ENCODE peak calls at places on chromosomes 11 and 22, in five cellular contexts. One of them, this sample, is unnamed.

GRCh38 chr11:38226684-38227083 is 1628.6 kb upstream of the RAG2 start:
- DNase-seq in HFFc6: no peak
- DNase-seq in nephron progenitor cell: no peak
- DNase-seq in suprapubic skin: no peak
- DNase-seq in A549: no peak
- DNase-seq in this sample: no peak

GRCh38 chr11:117584056-117584830 is 212.8 kb downstream of the DSCAML1 start:
- DNase-seq in HFFc6: peak; percentile 2
- DNase-seq in nephron progenitor cell: no peak
- DNase-seq in A549: no peak
- DNase-seq in suprapubic skin: peak; percentile 16
- DNase-seq in this sample: peak; percentile 4

GRCh38 chr11:32874144-32874543 is 18.5 kb upstream of the QSER1 start:
- DNase-seq in nephron progenitor cell: no peak
- DNase-seq in suprapubic skin: no peak
- DNase-seq in HFFc6: no peak
- DNase-seq in A549: no peak
- DNase-seq in this sample: no peak

GRCh38 chr22:38243007-38243775 is 29.6 kb downstream of the TMEM184B start:
- DNase-seq in suprapubic skin: no peak
- DNase-seq in nephron progenitor cell: peak; percentile 46
- DNase-seq in HFFc6: no peak
- DNase-seq in A549: no peak
- DNase-seq in this sample: peak; percentile 49

GRCh38 chr11:45859661-45860140 is 12.4 kb downstream of the CRY2 start:
- DNase-seq in suprapubic skin: peak; percentile 95
- DNase-seq in A549: no peak
- DNase-seq in nephron progenitor cell: peak; percentile 37
- DNase-seq in HFFc6: peak; percentile 98
- DNase-seq in this sample: peak; percentile 77

GRCh38 chr11:108632041-108632440 is 32.8 kb upstream of the DDX10 start:
- DNase-seq in HFFc6: no peak
- DNase-seq in A549: no peak
- DNase-seq in nephron progenitor cell: no peak
- DNase-seq in suprapubic skin: no peak
- DNase-seq in this sample: no peak

GRCh38 chr22:39559456-39560105 is 11.0 kb upstream of the CACNA1I start:
- DNase-seq in nephron progenitor cell: peak; percentile 58
- DNase-seq in suprapubic skin: no peak
- DNase-seq in A549: no peak
- DNase-seq in HFFc6: peak; percentile 27
- DNase-seq in this sample: no peak

GRCh38 chr11:70153133-70153727 is 49.9 kb upstream of the FADD start:
- DNase-seq in HFFc6: no peak
- DNase-seq in suprapubic skin: no peak
- DNase-seq in nephron progenitor cell: no peak
- DNase-seq in A549: no peak
- DNase-seq in this sample: no peak

GRCh38 chr22:23305321-23305910 is 125.1 kb downstream of the BCR start:
- DNase-seq in suprapubic skin: peak; percentile 55
- DNase-seq in nephron progenitor cell: no peak
- DNase-seq in HFFc6: peak; percentile 69
- DNase-seq in A549: no peak
- DNase-seq in this sample: peak; percentile 64

GRCh38 chr11:124441081-124441480 is 4.4 kb downstream of the OR8B8 start:
- DNase-seq in suprapubic skin: no peak
- DNase-seq in A549: no peak
- DNase-seq in nephron progenitor cell: no peak
- DNase-seq in HFFc6: no peak
- DNase-seq in this sample: no peak

GRCh38 chr11:128453444-128454336 is 133.7 kb downstream of the ETS1 start:
- DNase-seq in HFFc6: peak; percentile 95
- DNase-seq in A549: no peak
- DNase-seq in nephron progenitor cell: no peak
- DNase-seq in suprapubic skin: no peak
- DNase-seq in this sample: peak; percentile 95

GRCh38 chr22:30304495-30305244 is 15.4 kb upstream of the CASTOR1 start:
- DNase-seq in HFFc6: no peak
- DNase-seq in A549: no peak
- DNase-seq in suprapubic skin: no peak
- DNase-seq in nephron progenitor cell: no peak
- DNase-seq in this sample: no peak

GRCh38 chr11:44005956-44006355 is 41.8 kb upstream of the ACCSL start:
- DNase-seq in A549: no peak
- DNase-seq in HFFc6: no peak
- DNase-seq in nephron progenitor cell: no peak
- DNase-seq in suprapubic skin: no peak
- DNase-seq in this sample: no peak

GRCh38 chr11:10317281-10317755 is 12.4 kb downstream of the ADM start:
- DNase-seq in HFFc6: no peak
- DNase-seq in suprapubic skin: no peak
- DNase-seq in nephron progenitor cell: no peak
- DNase-seq in A549: no peak
- DNase-seq in this sample: no peak

GRCh38 chr11:56700242-56700918 is 1.5 kb downstream of the OR9G1 start:
- DNase-seq in A549: no peak
- DNase-seq in HFFc6: no peak
- DNase-seq in nephron progenitor cell: no peak
- DNase-seq in suprapubic skin: no peak
- DNase-seq in this sample: no peak

GRCh38 chr11:132310390-132311375 is 940.3 kb downstream of the NTM start:
- DNase-seq in HFFc6: no peak
- DNase-seq in nephron progenitor cell: no peak
- DNase-seq in A549: no peak
- DNase-seq in suprapubic skin: no peak
- DNase-seq in this sample: no peak

GRCh38 chr11:46918087-46918751 is at the start of gene LRP4:
- DNase-seq in HFFc6: no peak
- DNase-seq in A549: peak; percentile 70
- DNase-seq in suprapubic skin: no peak
- DNase-seq in nephron progenitor cell: peak; percentile 86
- DNase-seq in this sample: no peak

GRCh38 chr11:61509058-61510029 is 795 bp downstream of the LRRC10B start:
- DNase-seq in suprapubic skin: no peak
- DNase-seq in A549: peak; percentile 79
- DNase-seq in nephron progenitor cell: peak; percentile 82
- DNase-seq in HFFc6: no peak
- DNase-seq in this sample: peak; percentile 18

GRCh38 chr22:30568137-30568805 is 6.2 kb downstream of the GAL3ST1 start:
- DNase-seq in nephron progenitor cell: no peak
- DNase-seq in A549: no peak
- DNase-seq in HFFc6: no peak
- DNase-seq in suprapubic skin: no peak
- DNase-seq in this sample: no peak

GRCh38 chr11:65391007-65391406 is 4.6 kb downstream of the FRMD8 start:
- DNase-seq in suprapubic skin: no peak
- DNase-seq in A549: peak; percentile 30
- DNase-seq in HFFc6: peak; percentile 30
- DNase-seq in nephron progenitor cell: no peak
- DNase-seq in this sample: no peak

GRCh38 chr11:116078101-116078561 is 573.9 kb upstream of the CADM1 start:
- DNase-seq in A549: no peak
- DNase-seq in nephron progenitor cell: peak; percentile 31
- DNase-seq in HFFc6: no peak
- DNase-seq in suprapubic skin: no peak
- DNase-seq in this sample: no peak
- TF ChIP-seq CTCF in A549: no peak
- TF ChIP-seq CTCF in nephron progenitor cell: peak; percentile 55
- TF ChIP-seq CTCF in HFFc6: no peak
- TF ChIP-seq CTCF in suprapubic skin: no peak
- TF ChIP-seq CTCF in this sample: peak; percentile 49

DNA sequence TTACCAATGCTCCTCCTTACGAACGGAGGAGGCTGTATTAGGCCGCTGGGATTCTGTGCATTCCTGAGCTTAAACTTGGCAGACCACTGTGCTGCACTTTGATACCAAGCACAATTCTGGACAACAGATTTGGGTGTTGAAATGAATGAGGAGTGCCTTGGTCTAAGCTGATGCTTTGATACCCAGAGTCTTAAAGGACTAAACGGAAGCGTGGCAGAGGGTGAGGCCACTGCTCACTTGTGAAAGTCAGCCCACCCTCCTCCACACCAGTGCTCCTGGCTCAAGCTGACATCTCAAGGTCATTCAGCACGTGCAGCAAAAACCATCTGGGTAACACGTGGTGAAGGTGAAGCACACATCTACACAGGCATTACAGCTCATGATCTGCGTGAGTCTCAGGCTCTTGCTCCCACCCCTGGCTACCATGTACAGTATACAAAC is 85.9 kb downstream of the MICAL3 start:
- DNase-seq in A549: no peak
- DNase-seq in HFFc6: no peak
- DNase-seq in suprapubic skin: no peak
- DNase-seq in nephron progenitor cell: no peak
- DNase-seq in this sample: no peak
- TF ChIP-seq CTCF in A549: no peak
- TF ChIP-seq CTCF in HFFc6: no peak
- TF ChIP-seq CTCF in suprapubic skin: no peak
- TF ChIP-seq CTCF in nephron progenitor cell: no peak
- TF ChIP-seq CTCF in this sample: no peak

GRCh38 chr11:17760102-17761029 is 25.8 kb downstream of the KCNC1 start:
- DNase-seq in HFFc6: peak; percentile 22
- DNase-seq in A549: peak; percentile 57
- DNase-seq in nephron progenitor cell: peak; percentile 68
- DNase-seq in suprapubic skin: no peak
- DNase-seq in this sample: peak; percentile 9
- TF ChIP-seq CTCF in HFFc6: peak; percentile 75
- TF ChIP-seq CTCF in A549: peak; percentile 39
- TF ChIP-seq CTCF in nephron progenitor cell: peak; percentile 56
- TF ChIP-seq CTCF in suprapubic skin: no peak
- TF ChIP-seq CTCF in this sample: peak; percentile 77

DNA sequence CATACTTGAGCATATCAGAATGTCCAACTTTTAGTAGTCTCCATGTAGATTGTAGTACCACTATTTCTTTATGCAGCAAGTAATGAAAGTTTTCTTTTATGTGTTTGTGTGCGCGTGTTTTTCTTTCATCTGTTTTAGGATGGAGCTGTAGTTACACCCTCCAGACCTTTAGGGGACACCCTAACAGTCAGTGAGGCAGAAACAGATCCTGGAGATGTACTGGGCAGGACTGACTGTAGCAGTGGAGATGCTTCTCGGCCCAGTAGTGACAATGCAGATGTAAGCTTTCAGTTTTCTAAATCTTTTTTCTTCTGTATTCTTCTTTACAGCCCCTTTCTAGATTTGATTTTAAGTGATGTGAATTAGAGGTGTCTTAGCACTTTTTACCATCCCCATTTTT is 79.9 kb upstream of the GRIK4 start:
- DNase-seq in HFFc6: peak; percentile 75
- DNase-seq in A549: peak; percentile 19
- DNase-seq in nephron progenitor cell: no peak
- DNase-seq in suprapubic skin: no peak
- DNase-seq in this sample: peak; percentile 62
- TF ChIP-seq CTCF in HFFc6: peak; percentile 69
- TF ChIP-seq CTCF in A549: peak; percentile 23
- TF ChIP-seq CTCF in nephron progenitor cell: no peak
- TF ChIP-seq CTCF in suprapubic skin: peak; percentile 15
- TF ChIP-seq CTCF in this sample: peak; percentile 52

GRCh38 chr11:94993400-94993943 is 20.0 kb downstream of the KDM4D start:
- DNase-seq in suprapubic skin: no peak
- DNase-seq in nephron progenitor cell: no peak
- DNase-seq in A549: no peak
- DNase-seq in HFFc6: no peak
- DNase-seq in this sample: no peak

GRCh38 chr11:94998285-94998684 is 24.8 kb downstream of the KDM4D start:
- DNase-seq in nephron progenitor cell: no peak
- DNase-seq in HFFc6: no peak
- DNase-seq in A549: no peak
- DNase-seq in suprapubic skin: no peak
- DNase-seq in this sample: no peak

DNA sequence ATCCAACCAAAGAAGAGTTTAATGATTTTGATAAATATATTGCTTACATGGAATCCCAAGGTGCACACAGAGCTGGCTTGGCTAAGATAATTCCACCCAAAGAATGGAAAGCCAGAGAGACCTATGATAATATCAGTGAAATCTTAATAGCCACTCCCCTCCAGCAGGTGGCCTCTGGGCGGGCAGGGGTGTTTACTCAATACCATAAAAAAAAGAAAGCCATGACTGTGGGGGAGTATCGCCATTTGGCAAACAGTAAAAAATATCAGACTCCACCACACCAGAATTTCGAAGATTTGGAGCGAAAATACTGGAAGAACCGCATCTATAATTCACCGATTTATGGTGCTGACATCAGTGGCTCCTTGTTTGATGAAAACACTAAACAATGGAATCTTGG is 23.9 kb downstream of the KDM4D start:
- DNase-seq in A549: no peak
- DNase-seq in nephron progenitor cell: no peak
- DNase-seq in suprapubic skin: no peak
- DNase-seq in HFFc6: no peak
- DNase-seq in this sample: no peak
- TF ChIP-seq CTCF in A549: no peak
- TF ChIP-seq CTCF in nephron progenitor cell: no peak
- TF ChIP-seq CTCF in suprapubic skin: no peak
- TF ChIP-seq CTCF in HFFc6: peak; percentile 21
- TF ChIP-seq CTCF in this sample: peak; percentile 46

GRCh38 chr11:60252208-60252566 is 9.2 kb upstream of the MS4A4E start:
- DNase-seq in HFFc6: no peak
- DNase-seq in A549: no peak
- DNase-seq in nephron progenitor cell: no peak
- DNase-seq in suprapubic skin: no peak
- DNase-seq in this sample: no peak

GRCh38 chr11:60252709-60253108 is 9.8 kb upstream of the MS4A4E start:
- DNase-seq in HFFc6: no peak
- DNase-seq in A549: no peak
- DNase-seq in nephron progenitor cell: no peak
- DNase-seq in suprapubic skin: no peak
- DNase-seq in this sample: no peak

DNA sequence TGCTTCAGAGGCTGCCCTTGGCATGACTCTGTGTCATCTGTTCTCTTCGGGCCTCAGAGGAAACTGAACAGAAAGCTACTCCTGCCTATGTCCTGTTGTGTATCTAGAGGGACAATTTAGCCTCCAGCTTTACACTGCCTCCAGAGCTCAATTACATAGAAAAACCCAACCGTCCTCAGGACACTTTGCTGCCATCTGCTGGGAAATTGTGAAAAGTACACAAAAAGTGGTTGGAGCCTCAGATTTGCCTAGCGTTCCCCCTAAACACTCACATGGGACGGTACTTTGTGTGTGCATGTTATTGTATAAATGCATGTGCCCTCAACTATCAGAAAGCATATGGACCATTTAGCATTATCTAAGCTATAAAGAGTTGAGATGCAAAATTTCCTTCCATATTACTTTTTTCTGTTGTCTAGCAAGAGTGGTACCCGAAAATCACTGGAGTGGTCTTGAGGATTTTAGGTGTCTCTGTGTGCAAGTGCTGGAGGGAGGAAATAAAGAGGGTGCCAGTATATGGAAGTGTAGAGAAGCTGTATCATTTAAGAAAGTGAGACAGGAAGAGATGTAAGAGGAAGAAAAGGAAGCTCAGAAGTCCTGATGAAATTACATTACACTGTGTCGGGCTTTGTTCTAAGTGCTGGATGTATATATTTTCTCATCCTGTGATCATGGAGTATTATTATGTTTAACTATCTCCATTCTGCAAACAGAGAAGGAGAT is 8.7 kb upstream of the MS4A4E start:
- DNase-seq in HFFc6: peak; percentile 8
- DNase-seq in suprapubic skin: no peak
- DNase-seq in nephron progenitor cell: peak; percentile 39
- DNase-seq in A549: no peak
- DNase-seq in this sample: peak; percentile 2
- TF ChIP-seq CTCF in HFFc6: peak; percentile 64
- TF ChIP-seq CTCF in suprapubic skin: peak; percentile 26
- TF ChIP-seq CTCF in nephron progenitor cell: peak; percentile 47
- TF ChIP-seq CTCF in A549: peak; percentile 33
- TF ChIP-seq CTCF in this sample: peak; percentile 15

This sample was measured in brain microvascular endothelial cell.